ENCODE peak calls at places on chromosomes 7 and 10, in five cellular contexts. One of them, this sample, is unnamed.

GRCh38 chr7:157027568-157028527 is 17.4 kb upstream of the MNX1 start:
- DNase-seq in skeletal muscle cell: no peak
- DNase-seq in GM03348: no peak
- DNase-seq in psoas muscle: no peak
- DNase-seq in activated T-cell treated with anti-CD3 and anti-CD28 coated beads, Interleukin-2, amount 50 U/mL, for 72 hours: no peak
- DNase-seq in this sample: no peak

GRCh38 chr7:22406715-22407114 is 49.8 kb upstream of the RAPGEF5 start:
- DNase-seq in skeletal muscle cell: no peak
- DNase-seq in GM03348: no peak
- DNase-seq in psoas muscle: no peak
- DNase-seq in activated T-cell treated with anti-CD3 and anti-CD28 coated beads, Interleukin-2, amount 50 U/mL, for 72 hours: no peak
- DNase-seq in this sample: no peak

GRCh38 chr10:46540412-46541016 is 15.9 kb downstream of the GPRIN2 start:
- DNase-seq in skeletal muscle cell: no peak
- DNase-seq in GM03348: no peak
- DNase-seq in psoas muscle: peak
- DNase-seq in activated T-cell treated with anti-CD3 and anti-CD28 coated beads, Interleukin-2, amount 50 U/mL, for 72 hours: no peak
- DNase-seq in this sample: peak

GRCh38 chr10:133378251-133379096 is 588 bp upstream of the PAOX start:
- DNase-seq in skeletal muscle cell: no peak
- DNase-seq in GM03348: peak
- DNase-seq in psoas muscle: peak
- DNase-seq in activated T-cell treated with anti-CD3 and anti-CD28 coated beads, Interleukin-2, amount 50 U/mL, for 72 hours: peak
- DNase-seq in this sample: no peak

GRCh38 chr7:865921-866320 is 10.4 kb upstream of the GET4 start:
- DNase-seq in skeletal muscle cell: no peak
- DNase-seq in GM03348: no peak
- DNase-seq in psoas muscle: no peak
- DNase-seq in activated T-cell treated with anti-CD3 and anti-CD28 coated beads, Interleukin-2, amount 50 U/mL, for 72 hours: no peak
- DNase-seq in this sample: no peak

GRCh38 chr10:63976538-63976937 is 455.3 kb downstream of the REEP3 start:
- DNase-seq in skeletal muscle cell: no peak
- DNase-seq in GM03348: peak
- DNase-seq in psoas muscle: no peak
- DNase-seq in activated T-cell treated with anti-CD3 and anti-CD28 coated beads, Interleukin-2, amount 50 U/mL, for 72 hours: peak
- DNase-seq in this sample: no peak

GRCh38 chr7:137989590-137989989 is 12.3 kb downstream of the CREB3L2 start:
- DNase-seq in skeletal muscle cell: no peak
- DNase-seq in GM03348: no peak
- DNase-seq in psoas muscle: no peak
- DNase-seq in activated T-cell treated with anti-CD3 and anti-CD28 coated beads, Interleukin-2, amount 50 U/mL, for 72 hours: no peak
- DNase-seq in this sample: no peak

GRCh38 chr7:50502001-50502684 is 52.0 kb upstream of the FIGNL1 start:
- DNase-seq in skeletal muscle cell: peak
- DNase-seq in GM03348: peak
- DNase-seq in psoas muscle: peak
- DNase-seq in activated T-cell treated with anti-CD3 and anti-CD28 coated beads, Interleukin-2, amount 50 U/mL, for 72 hours: no peak
- DNase-seq in this sample: no peak

GRCh38 chr10:81179805-81180452 is 642.2 kb downstream of the SH2D4B start:
- DNase-seq in skeletal muscle cell: no peak
- DNase-seq in GM03348: no peak
- DNase-seq in psoas muscle: no peak
- DNase-seq in activated T-cell treated with anti-CD3 and anti-CD28 coated beads, Interleukin-2, amount 50 U/mL, for 72 hours: no peak
- DNase-seq in this sample: no peak

GRCh38 chr10:49296826-49297225 is 2.1 kb upstream of the C10orf71 start:
- DNase-seq in skeletal muscle cell: no peak
- DNase-seq in GM03348: no peak
- DNase-seq in psoas muscle: no peak
- DNase-seq in activated T-cell treated with anti-CD3 and anti-CD28 coated beads, Interleukin-2, amount 50 U/mL, for 72 hours: no peak
- DNase-seq in this sample: no peak

GRCh38 chr7:122055072-122055471 is 89.0 kb downstream of the AASS start:
- DNase-seq in skeletal muscle cell: no peak
- DNase-seq in GM03348: no peak
- DNase-seq in psoas muscle: no peak
- DNase-seq in activated T-cell treated with anti-CD3 and anti-CD28 coated beads, Interleukin-2, amount 50 U/mL, for 72 hours: no peak
- DNase-seq in this sample: no peak

GRCh38 chr7:43628431-43628830 is 45.5 kb downstream of the STK17A start:
- DNase-seq in skeletal muscle cell: no peak
- DNase-seq in GM03348: no peak
- DNase-seq in psoas muscle: no peak
- DNase-seq in activated T-cell treated with anti-CD3 and anti-CD28 coated beads, Interleukin-2, amount 50 U/mL, for 72 hours: no peak
- DNase-seq in this sample: no peak

GRCh38 chr10:13920031-13920430 is 333.3 kb downstream of the PRPF18 start:
- DNase-seq in skeletal muscle cell: no peak
- DNase-seq in GM03348: peak
- DNase-seq in psoas muscle: no peak
- DNase-seq in activated T-cell treated with anti-CD3 and anti-CD28 coated beads, Interleukin-2, amount 50 U/mL, for 72 hours: no peak
- DNase-seq in this sample: no peak

GRCh38 chr10:88092265-88092664 is 228.8 kb downstream of the PTEN start:
- DNase-seq in skeletal muscle cell: no peak
- DNase-seq in GM03348: no peak
- DNase-seq in psoas muscle: no peak
- DNase-seq in activated T-cell treated with anti-CD3 and anti-CD28 coated beads, Interleukin-2, amount 50 U/mL, for 72 hours: no peak
- DNase-seq in this sample: no peak

GRCh38 chr7:5419523-5420107 is 4.0 kb downstream of the TNRC18 start:
- DNase-seq in skeletal muscle cell: no peak
- DNase-seq in GM03348: peak
- DNase-seq in psoas muscle: no peak
- DNase-seq in activated T-cell treated with anti-CD3 and anti-CD28 coated beads, Interleukin-2, amount 50 U/mL, for 72 hours: no peak
- DNase-seq in this sample: no peak

GRCh38 chr7:138396251-138397070 is 63.6 kb upstream of the TRIM24 start:
- DNase-seq in skeletal muscle cell: no peak
- DNase-seq in GM03348: no peak
- DNase-seq in psoas muscle: no peak
- DNase-seq in activated T-cell treated with anti-CD3 and anti-CD28 coated beads, Interleukin-2, amount 50 U/mL, for 72 hours: no peak
- DNase-seq in this sample: no peak

GRCh38 chr7:111788426-111788825 is 226.1 kb upstream of the IMMP2L start:
- DNase-seq in skeletal muscle cell: no peak
- DNase-seq in GM03348: no peak
- DNase-seq in psoas muscle: no peak
- DNase-seq in activated T-cell treated with anti-CD3 and anti-CD28 coated beads, Interleukin-2, amount 50 U/mL, for 72 hours: no peak
- DNase-seq in this sample: no peak

GRCh38 chr7:194257-194995 is 2.1 kb downstream of the FAM20C start:
- DNase-seq in skeletal muscle cell: peak
- DNase-seq in GM03348: peak
- DNase-seq in psoas muscle: no peak
- DNase-seq in activated T-cell treated with anti-CD3 and anti-CD28 coated beads, Interleukin-2, amount 50 U/mL, for 72 hours: no peak
- DNase-seq in this sample: no peak

GRCh38 chr10:14660872-14661271 is 113.8 kb downstream of the FAM107B start:
- DNase-seq in skeletal muscle cell: no peak
- DNase-seq in GM03348: no peak
- DNase-seq in psoas muscle: no peak
- DNase-seq in activated T-cell treated with anti-CD3 and anti-CD28 coated beads, Interleukin-2, amount 50 U/mL, for 72 hours: no peak
- DNase-seq in this sample: no peak

GRCh38 chr10:68212721-68213352 is 19.1 kb downstream of the ATOH7 start:
- DNase-seq in skeletal muscle cell: no peak
- DNase-seq in GM03348: peak
- DNase-seq in psoas muscle: no peak
- DNase-seq in activated T-cell treated with anti-CD3 and anti-CD28 coated beads, Interleukin-2, amount 50 U/mL, for 72 hours: no peak
- DNase-seq in this sample: no peak

GRCh38 chr10:60254776-60255175 is 134.9 kb downstream of the ANK3 start:
- DNase-seq in skeletal muscle cell: no peak
- DNase-seq in GM03348: no peak
- DNase-seq in psoas muscle: no peak
- DNase-seq in activated T-cell treated with anti-CD3 and anti-CD28 coated beads, Interleukin-2, amount 50 U/mL, for 72 hours: no peak
- DNase-seq in this sample: no peak